ENCODE peak calls at places on chromosomes 6 and 20, in ten cellular contexts. B is NCI-H446 treated with DMSO at 0.1 percent for 48 hours, U is AG08396, Q is left cardiac atrium, A is T-helper 1 cell, E is NCI-H1105, J is hippocampal formation, T is HEK293T, K is aorta, G is transverse colon. F is an unnamed sample.

GRCh38 chr6:34138924-34139323 is 7.0 kb downstream of the GRM4 start:
- DNase-seq in B (no peak), U (no peak), Q (no peak), A (no peak), E (no peak), J (no peak), T (no peak), K (no peak), G (no peak), F (no peak)

GRCh38 chr6:41335296-41335695 is at the start of gene NCR2:
- DNase-seq in B (no peak), U (no peak), Q (no peak), A (no peak), E (no peak), J (no peak), T (no peak), K (no peak), G (no peak), F (no peak)

GRCh38 chr6:138323821-138324220 is 53.9 kb upstream of the SMIM28 start:
- DNase-seq in B (no peak), U (no peak), Q (no peak), A (no peak), E (no peak), J (no peak), T (no peak), K (no peak), G (no peak), F (no peak)

GRCh38 chr20:44370639-44371218 is 15.2 kb downstream of the HNF4A start:
- DNase-seq in B (no peak), U (no peak), Q (no peak), A (no peak), E (no peak), J (no peak), T (no peak), K (no peak), G (peak; percentile 74), F (no peak)

GRCh38 chr6:39260451-39260850 is 31.2 kb upstream of the KCNK5 start:
- DNase-seq in B (no peak), U (no peak), Q (no peak), A (no peak), E (no peak), J (no peak), T (no peak), K (no peak), G (no peak), F (no peak)

GRCh38 chr6:91731939-91732338 is 1145.1 kb upstream of the MAP3K7 start:
- DNase-seq in B (no peak), U (no peak), Q (no peak), A (no peak), E (no peak), J (no peak), T (no peak), K (no peak), G (no peak), F (no peak)

GRCh38 chr20:63580796-63581461 is 6.9 kb upstream of the HELZ2 start:
- DNase-seq in B (no peak), U (no peak), Q (peak; percentile 39), A (peak; percentile 71), E (peak; percentile 5), J (peak; percentile 13), T (peak; percentile 48), K (no peak), G (peak; percentile 50), F (no peak)

GRCh38 chr6:108736832-108737231 is 111.4 kb upstream of the ARMC2 start:
- DNase-seq in B (no peak), U (peak; percentile 61), Q (peak; percentile 80), A (no peak), E (no peak), J (no peak), T (no peak), K (peak; percentile 82), G (no peak), F (no peak)

GRCh38 chr6:67475700-67476099 is 1159.4 kb upstream of the ADGRB3 start:
- DNase-seq in B (no peak), U (no peak), Q (no peak), A (no peak), E (no peak), J (no peak), T (no peak), K (no peak), G (no peak), F (no peak)

GRCh38 chr20:5172903-5173463 is 46.2 kb downstream of the CDS2 start:
- DNase-seq in B (no peak), U (no peak), Q (no peak), A (no peak), E (no peak), J (no peak), T (no peak), K (no peak), G (no peak), F (no peak)

GRCh38 chr6:23456396-23456795 is 669.6 kb upstream of the NRSN1 start:
- DNase-seq in B (no peak), U (no peak), Q (no peak), A (no peak), E (no peak), J (no peak), T (no peak), K (no peak), G (no peak), F (no peak)

GRCh38 chr6:16129623-16130243 is 847 bp downstream of the MYLIP start:
- DNase-seq in B (no peak), U (no peak), Q (peak; percentile 37), A (peak; percentile 47), E (peak; percentile 40), J (no peak), T (no peak), K (no peak), G (peak; percentile 41), F (peak; percentile 20)

GRCh38 chr6:132780770-132781371 is 17.6 kb downstream of the SLC18B1 start:
- DNase-seq in B (no peak), U (peak; percentile 35), Q (no peak), A (no peak), E (no peak), J (no peak), T (peak; percentile 33), K (no peak), G (no peak), F (no peak)

GRCh38 chr20:16518784-16519084 is 54.5 kb downstream of the KIF16B start:
- DNase-seq in B (no peak), U (no peak), Q (no peak), A (no peak), E (no peak), J (no peak), T (no peak), K (no peak), G (no peak), F (no peak)

GRCh38 chr20:54468082-54468481 is 7.3 kb upstream of the DOK5 start:
- DNase-seq in B (peak; percentile 22), U (no peak), Q (no peak), A (no peak), E (no peak), J (no peak), T (no peak), K (no peak), G (no peak), F (no peak)

GRCh38 chr20:50266293-50267040 is 75.8 kb downstream of the CEBPB start:
- DNase-seq in B (no peak), U (no peak), Q (no peak), A (no peak), E (no peak), J (no peak), T (no peak), K (no peak), G (no peak), F (no peak)

GRCh38 chr20:48630342-48631075 is 197.3 kb downstream of the PREX1 start:
- DNase-seq in B (no peak), U (no peak), Q (no peak), A (no peak), E (no peak), J (no peak), T (peak; percentile 20), K (no peak), G (no peak), F (no peak)

GRCh38 chr6:150408842-150409241 is 40.0 kb downstream of the IYD start:
- DNase-seq in B (no peak), U (no peak), Q (no peak), A (no peak), E (no peak), J (no peak), T (no peak), K (no peak), G (peak; percentile 13), F (no peak)

GRCh38 chr20:48189177-48189576 is 403.9 kb upstream of the SULF2 start:
- DNase-seq in B (no peak), U (no peak), Q (no peak), A (no peak), E (no peak), J (no peak), T (no peak), K (no peak), G (no peak), F (no peak)

GRCh38 chr20:48266571-48266970 is 481.3 kb upstream of the SULF2 start:
- DNase-seq in B (no peak), U (no peak), Q (no peak), A (no peak), E (no peak), J (no peak), T (no peak), K (no peak), G (no peak), F (no peak)

GRCh38 chr20:50794181-50794845 is 548 bp upstream of the BCAS4 start:
- DNase-seq in B (no peak), U (no peak), Q (peak; percentile 25), A (no peak), E (no peak), J (no peak), T (no peak), K (peak; percentile 64), G (no peak), F (no peak)

GRCh38 chr6:143607959-143608358 is 69.8 kb upstream of the PHACTR2 start:
- DNase-seq in B (peak; percentile 16), U (no peak), Q (no peak), A (no peak), E (peak; percentile 55), J (no peak), T (no peak), K (no peak), G (no peak), F (no peak)

GRCh38 chr6:36129889-36130671 is at the start of gene MAPK13:
- DNase-seq in B (no peak), U (no peak), Q (no peak), A (no peak), E (peak; percentile 85), J (no peak), T (no peak), K (no peak), G (peak; percentile 74), F (no peak)

GRCh38 chr6:5442319-5442718 is 181.0 kb downstream of the FARS2 start:
- DNase-seq in B (no peak), U (no peak), Q (no peak), A (no peak), E (no peak), J (no peak), T (no peak), K (no peak), G (no peak), F (no peak)

GRCh38 chr6:36362551-36363389 is 24.7 kb downstream of the ETV7 start:
- DNase-seq in B (no peak), U (no peak), Q (no peak), A (no peak), E (no peak), J (no peak), T (no peak), K (peak; percentile 63), G (no peak), F (no peak)

GRCh38 chr6:26087284-26088115 is at the start of gene HFE:
- DNase-seq in B (no peak), U (peak; percentile 50), Q (peak; percentile 71), A (no peak), E (no peak), J (no peak), T (no peak), K (peak; percentile 87), G (peak; percentile 57), F (no peak)

GRCh38 chr6:26103141-26103769 is 16.0 kb downstream of the HFE start:
- DNase-seq in B (no peak), U (no peak), Q (no peak), A (no peak), E (no peak), J (no peak), T (no peak), K (no peak), G (no peak), F (no peak)

GRCh38 chr6:109393882-109394281 is 11.6 kb upstream of the CD164 start:
- DNase-seq in B (no peak), U (no peak), Q (no peak), A (no peak), E (no peak), J (no peak), T (no peak), K (no peak), G (no peak), F (no peak)

F was measured in neuronal stem cell.